ENCODE peak calls at places on chromosomes 13 and 19, in ten cellular contexts. D is HS-27A, O is suprapubic skin, S is dorsolateral prefrontal cortex, Q is non-pigmented ciliary epithelial cell, U is HT-29, H is nucleus accumbens, T is iris pigment epithelial cell, W is fibroblast of pulmonary artery, B is activated T-cell treated with anti-CD3 and anti-CD28 coated beads for 1 hour. V is an unnamed sample.

GRCh38 chr13:28356506-28357064 is 138.3 kb downstream of the FLT1 start:
- DNase-seq in D (no peak), O (no peak), S (no peak), Q (no peak), U (no peak), H (no peak), T (peak), W (peak), B (no peak), V (no peak)

GRCh38 chr19:8831373-8831772 is 731 bp downstream of the ZNF558 start:
- DNase-seq in D (no peak), O (no peak), S (no peak), Q (no peak), U (no peak), H (no peak), T (peak), W (no peak), B (no peak), V (no peak)

GRCh38 chr13:40508112-40508511 is 158.3 kb downstream of the FOXO1 start:
- DNase-seq in D (no peak), O (no peak), S (no peak), Q (peak), U (peak), H (no peak), T (peak), W (peak), B (no peak), V (no peak)

GRCh38 chr13:73914119-73914518 is 220.1 kb downstream of the KLF12 start:
- DNase-seq in D (no peak), O (no peak), S (no peak), Q (no peak), U (no peak), H (no peak), T (no peak), W (peak), B (no peak), V (no peak)

GRCh38 chr19:10699650-10700335 is 1.4 kb upstream of the QTRT1 start:
- DNase-seq in D (no peak), O (no peak), S (peak), Q (no peak), U (peak), H (no peak), T (peak), W (peak), B (peak), V (peak)

GRCh38 chr19:13964776-13965175 is 12.5 kb downstream of the DCAF15 start:
- DNase-seq in D (no peak), O (no peak), S (no peak), Q (no peak), U (no peak), H (no peak), T (no peak), W (no peak), B (no peak), V (no peak)

GRCh38 chr13:114282143-114282685 is 813 bp downstream of the UPF3A start:
- DNase-seq in D (peak), O (peak), S (peak), Q (no peak), U (peak), H (no peak), T (peak), W (peak), B (peak), V (peak)

GRCh38 chr13:69524459-69525155 is 583.0 kb upstream of the ATXN8OS start:
- DNase-seq in D (no peak), O (no peak), S (no peak), Q (no peak), U (peak), H (no peak), T (peak), W (no peak), B (no peak), V (no peak)

GRCh38 chr13:113299951-113300350 is 2.9 kb downstream of the LAMP1 start:
- DNase-seq in D (no peak), O (no peak), S (no peak), Q (no peak), U (no peak), H (no peak), T (peak), W (no peak), B (no peak), V (no peak)